ENCODE peak calls at places on chromosomes 12 and 14, in four cellular contexts. Q, G, S and L are unnamed samples.

GRCh38 chr12:64691227-64691792 is 67.9 kb downstream of the GNS start:
- DNase-seq in Q (no peak), S (no peak), G (peak; percentile 50), L (peak; percentile 80)

GRCh38 chr14:59215353-59215752 is 26.9 kb downstream of the DAAM1 start:
- DNase-seq in Q (no peak), S (peak; percentile 77), G (no peak), L (no peak)

GRCh38 chr12:95788637-95789036 is 1.9 kb downstream of the NTN4 start:
- DNase-seq in Q (no peak), S (peak; percentile 68), G (no peak), L (no peak)

GRCh38 chr14:73269729-73270651 is 32.7 kb downstream of the PAPLN start:
- DNase-seq in G (peak; percentile 59), Q (no peak), S (peak; percentile 18), L (no peak)

GRCh38 chr12:53097564-53098353 is at the start of gene IGFBP6:
- DNase-seq in G (peak; percentile 73), S (peak; percentile 34), Q (peak; percentile 80), L (peak; percentile 66)

GRCh38 chr14:99230271-99231141 is 41.5 kb downstream of the BCL11B start:
- DNase-seq in S (no peak), G (peak; percentile 74), Q (no peak), L (peak; percentile 79)

GRCh38 chr14:55097894-55098560 is 31.0 kb upstream of the LGALS3 start:
- DNase-seq in Q (no peak), S (no peak), G (no peak), L (no peak)

GRCh38 chr12:45468751-45469615 is 253.1 kb downstream of the ANO6 start:
- DNase-seq in Q (no peak), G (peak; percentile 38), S (no peak), L (no peak)

GRCh38 chr14:77024171-77024627 is 4.3 kb downstream of the IRF2BPL start:
- DNase-seq in S (peak; percentile 43), Q (peak; percentile 85), G (peak; percentile 93), L (peak; percentile 95)

GRCh38 chr14:36719823-36720222 is 58.2 kb downstream of the PAX9 start:
- DNase-seq in S (no peak), Q (no peak), G (no peak), L (no peak)

GRCh38 chr14:20641591-20641990 is at the start of gene OR6S1:
- DNase-seq in S (no peak), G (no peak), Q (no peak), L (no peak)

GRCh38 chr14:64760146-64760755 is 56.0 kb downstream of the PLEKHG3 start:
- DNase-seq in G (peak; percentile 81), Q (peak; percentile 92), S (peak; percentile 42), L (peak; percentile 65)

GRCh38 chr12:122035292-122035691 is 13.6 kb downstream of the BCL7A start:
- DNase-seq in Q (no peak), S (no peak), G (no peak), L (no peak)

GRCh38 chr14:76948213-76948947 is 80.1 kb downstream of the IRF2BPL start:
- DNase-seq in S (no peak), Q (no peak), G (no peak), L (no peak)

GRCh38 chr12:63844391-63845341 is at the start of gene SRGAP1:
- DNase-seq in G (peak; percentile 53), Q (no peak), S (peak; percentile 73), L (peak; percentile 65)

GRCh38 chr14:103019236-103019635 is 38.1 kb downstream of the CDC42BPB start:
- DNase-seq in S (no peak), G (no peak), Q (no peak), L (no peak)

GRCh38 chr12:100656806-100657205 is 83.3 kb downstream of the GAS2L3 start:
- DNase-seq in S (no peak), Q (no peak), G (no peak), L (no peak)

GRCh38 chr12:8156845-8157244 is at the start of gene ZNF705A:
- DNase-seq in Q (no peak), G (no peak), S (peak; percentile 87), L (peak; percentile 10)

GRCh38 chr12:59239993-59240392 is 319.7 kb upstream of the LRIG3 start:
- DNase-seq in S (no peak), Q (no peak), G (no peak), L (no peak)

GRCh38 chr14:24155100-24155499 is 6.0 kb upstream of the IRF9 start:
- DNase-seq in G (no peak), S (no peak), Q (no peak), L (no peak)

GRCh38 chr14:85129907-85130306 is 400.0 kb upstream of the FLRT2 start:
- DNase-seq in G (no peak), Q (no peak), S (no peak), L (no peak)

GRCh38 chr12:91225316-91225715 is 42.7 kb upstream of the DCN start:
- DNase-seq in G (no peak), Q (no peak), S (peak; percentile 35), L (no peak)

GRCh38 chr12:15589328-15590032 is 199.7 kb downstream of the EPS8 start:
- DNase-seq in G (no peak), Q (no peak), S (no peak), L (no peak)

GRCh38 chr12:8831116-8831515 is 8.7 kb downstream of the A2ML1 start:
- DNase-seq in G (peak; percentile 64), Q (no peak), S (no peak), L (no peak)

GRCh38 chr12:80837342-80837978 is 100.3 kb downstream of the LIN7A start:
- DNase-seq in S (peak; percentile 76), G (peak; percentile 72), Q (no peak), L (peak; percentile 96)

GRCh38 chr12:53058674-53059433 is 9.0 kb downstream of the TNS2 start:
- DNase-seq in Q (no peak), G (peak; percentile 30), S (no peak), L (no peak)

GRCh38 chr12:107560906-107561285 is 124.7 kb upstream of the PWP1 start:
- DNase-seq in G (no peak), S (no peak), Q (no peak), L (no peak)

GRCh38 chr12:105820407-105821140 is 318.2 kb downstream of the NUAK1 start:
- DNase-seq in S (peak; percentile 22), G (no peak), Q (no peak), L (no peak)

GRCh38 chr14:51855234-51855633 is 5.2 kb upstream of the GNG2 start:
- DNase-seq in Q (no peak), G (no peak), S (peak; percentile 83), L (no peak)

GRCh38 chr14:92952497-92953298 is 29.7 kb downstream of the CHGA start:
- DNase-seq in G (no peak), Q (no peak), S (no peak), L (no peak)

GRCh38 chr14:97709552-97709951 is 912.4 kb downstream of the VRK1 start:
- DNase-seq in G (no peak), S (no peak), Q (no peak), L (no peak)

DNA sequence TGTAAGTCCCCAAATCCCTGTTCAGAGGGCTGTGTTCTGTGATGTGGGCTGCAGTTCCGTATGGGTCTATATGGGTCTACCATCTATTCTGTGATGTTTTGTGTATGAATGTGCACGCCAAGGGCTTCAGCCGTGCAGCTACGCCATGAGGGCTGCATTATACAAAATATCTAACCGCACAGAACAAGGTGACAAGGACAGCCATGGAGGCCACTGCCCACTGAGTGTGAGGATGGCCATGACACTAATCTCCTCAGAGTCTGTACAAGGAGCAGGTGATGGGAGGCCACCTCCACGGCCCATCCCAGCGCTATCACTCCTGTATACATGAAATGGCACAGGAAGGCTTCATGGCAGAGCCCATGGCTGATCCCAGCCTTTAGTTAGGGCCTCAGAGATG is 102.0 kb downstream of the DICER1 start:
- DNase-seq in Q (no peak), G (no peak), S (no peak), L (no peak)
- H4K5ac ChIP-seq in Q (no peak overlapping the region), G (no peak overlapping the region), S (no peak overlapping the region), L (no peak overlapping the region)

GRCh38 chr12:2462087-2462486 is 332.7 kb upstream of the FKBP4 start:
- DNase-seq in G (no peak), S (no peak), Q (no peak), L (no peak)

GRCh38 chr12:2461645-2462044 is 333.1 kb upstream of the FKBP4 start:
- DNase-seq in Q (no peak), S (no peak), G (no peak), L (no peak)

GRCh38 chr12:2458113-2458414 is 336.7 kb upstream of the FKBP4 start:
- DNase-seq in S (no peak), G (no peak), Q (no peak), L (no peak)

GRCh38 chr12:2461046-2461445 is 333.7 kb upstream of the FKBP4 start:
- DNase-seq in G (no peak), S (no peak), Q (no peak), L (no peak)

DNA sequence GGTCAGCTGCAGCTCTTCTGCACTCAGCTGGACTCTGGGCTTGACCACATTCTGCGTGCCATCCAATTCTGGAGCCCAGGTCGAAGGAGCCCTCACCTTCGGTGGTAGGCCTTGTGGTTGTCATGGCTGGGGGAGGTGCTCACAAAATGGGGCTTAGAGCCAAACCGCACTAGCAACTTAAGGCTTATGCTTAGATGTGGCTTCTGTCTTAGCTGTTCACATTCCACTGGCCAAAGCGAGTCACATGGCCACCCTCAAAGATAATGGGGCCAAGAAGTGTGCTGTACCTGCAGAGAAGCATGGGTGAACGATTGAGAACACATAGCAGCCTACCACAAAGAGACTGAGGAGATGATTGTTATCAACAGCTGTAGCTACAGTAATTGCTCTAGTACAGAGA is 334.7 kb upstream of the FKBP4 start:
- DNase-seq in S (no peak), Q (no peak), G (no peak), L (no peak)
- H3K23ac ChIP-seq in S (no peak overlapping the region), Q (no peak overlapping the region), G (no peak overlapping the region), L (no peak overlapping the region)

GRCh38 chr14:91269076-91269991 is 24.8 kb upstream of the GPR68 start:
- DNase-seq in S (no peak), Q (no peak), G (no peak), L (no peak)
- H3K9ac ChIP-seq in S (no peak overlapping the region), Q (no peak overlapping the region), G (no peak overlapping the region), L (no peak overlapping the region)

DNA sequence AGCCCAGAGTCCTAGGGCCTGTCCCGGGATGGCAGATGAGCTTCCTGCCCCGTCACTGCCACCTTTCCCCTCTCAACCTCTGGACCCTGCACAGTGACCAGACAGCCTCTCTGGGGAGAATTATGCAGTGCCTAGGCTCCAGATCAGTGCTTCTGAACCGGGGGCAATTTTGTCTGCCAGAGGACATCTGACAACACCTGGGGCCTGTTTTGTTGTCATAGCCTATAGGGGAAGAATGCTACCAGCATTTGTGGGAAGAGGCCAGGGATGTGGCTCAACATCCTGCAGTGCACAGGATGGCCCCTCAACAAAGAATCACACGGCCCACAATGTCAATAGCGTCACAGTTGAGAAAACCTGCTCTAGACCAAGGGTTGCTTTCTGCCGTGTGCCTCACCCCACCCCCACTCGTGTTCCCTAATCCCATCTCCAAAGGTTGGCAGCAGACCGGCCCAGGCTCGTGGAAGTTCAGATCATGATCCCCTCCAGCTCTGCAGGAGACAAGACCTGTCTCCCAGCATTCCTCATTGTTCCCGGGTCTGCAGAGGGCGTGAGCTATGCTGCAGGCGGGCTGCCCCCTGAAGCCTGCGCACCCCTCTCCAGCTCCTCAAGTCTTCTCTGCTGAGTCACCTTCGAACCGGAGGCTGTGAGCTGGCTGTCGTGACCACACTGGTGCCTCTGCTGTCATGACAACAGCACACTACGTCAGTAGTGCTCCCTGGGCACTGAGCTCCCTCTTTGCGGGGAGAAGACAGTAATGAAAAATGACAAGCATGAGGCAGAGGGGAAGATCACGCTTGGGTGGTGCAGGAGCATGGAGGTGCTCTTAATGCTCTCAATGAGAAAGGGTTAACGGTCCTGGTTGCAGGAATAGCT is 2.0 kb upstream of the GAPDH start:
- DNase-seq in G (peak; percentile 90), S (peak; percentile 99), Q (peak; percentile 62), L (peak; percentile 96)
- H4K5ac ChIP-seq in G (no peak overlapping the region), S (peak overlapping the region; percentile 93), Q (no peak overlapping the region), L (no peak overlapping the region)

GRCh38 chr12:49883065-49883464 is 20.6 kb downstream of the FAIM2 start:
- DNase-seq in S (no peak), G (no peak), Q (no peak), L (peak; percentile 44)
- H3K23ac ChIP-seq in S (no peak overlapping the region), G (no peak overlapping the region), Q (no peak overlapping the region), L (no peak overlapping the region)

GRCh38 chr12:110536834-110537604 is 34.9 kb downstream of the RAD9B start:
- DNase-seq in S (peak; percentile 11), Q (no peak), G (no peak), L (peak; percentile 18)
- H3K9ac ChIP-seq in S (no peak overlapping the region), Q (no peak overlapping the region), G (no peak overlapping the region), L (no peak overlapping the region)